ENCODE peak calls at places on chromosomes 16 and 17, in eight cellular contexts. One of them, this sample, is unnamed.

GRCh38 chr17:42233994-42234393 is 39.7 kb upstream of the GHDC start:
- DNase-seq in non-pigmented ciliary epithelial cell: no peak
- DNase-seq in central memory CD8-positive, alpha-beta T cell: no peak
- DNase-seq in activated naive CD8-positive, alpha-beta T cell treated with anti-CD3 and anti-CD28 coated beads for 36 hours: no peak
- DNase-seq in SW 1271: no peak
- DNase-seq in NCI-H460: no peak
- DNase-seq in AG09309: no peak
- DNase-seq in chondrocyte: no peak
- DNase-seq in this sample: no peak

GRCh38 chr16:47507701-47508100 is 46.6 kb downstream of the PHKB start:
- DNase-seq in non-pigmented ciliary epithelial cell: no peak
- DNase-seq in central memory CD8-positive, alpha-beta T cell: no peak
- DNase-seq in activated naive CD8-positive, alpha-beta T cell treated with anti-CD3 and anti-CD28 coated beads for 36 hours: no peak
- DNase-seq in SW 1271: no peak
- DNase-seq in NCI-H460: no peak
- DNase-seq in AG09309: no peak
- DNase-seq in chondrocyte: no peak
- DNase-seq in this sample: no peak

GRCh38 chr17:1703063-1703462 is 7.1 kb downstream of the TLCD2 start:
- DNase-seq in non-pigmented ciliary epithelial cell: no peak
- DNase-seq in central memory CD8-positive, alpha-beta T cell: no peak
- DNase-seq in activated naive CD8-positive, alpha-beta T cell treated with anti-CD3 and anti-CD28 coated beads for 36 hours: no peak
- DNase-seq in SW 1271: no peak
- DNase-seq in NCI-H460: no peak
- DNase-seq in AG09309: no peak
- DNase-seq in chondrocyte: no peak
- DNase-seq in this sample: no peak

GRCh38 chr17:44438634-44439033 is 49.2 kb upstream of the ITGA2B start:
- DNase-seq in non-pigmented ciliary epithelial cell: no peak
- DNase-seq in central memory CD8-positive, alpha-beta T cell: no peak
- DNase-seq in activated naive CD8-positive, alpha-beta T cell treated with anti-CD3 and anti-CD28 coated beads for 36 hours: no peak
- DNase-seq in SW 1271: no peak
- DNase-seq in NCI-H460: no peak
- DNase-seq in AG09309: no peak
- DNase-seq in chondrocyte: no peak
- DNase-seq in this sample: peak

GRCh38 chr16:77063617-77064016 is 127.4 kb upstream of the MON1B start:
- DNase-seq in non-pigmented ciliary epithelial cell: no peak
- DNase-seq in central memory CD8-positive, alpha-beta T cell: no peak
- DNase-seq in activated naive CD8-positive, alpha-beta T cell treated with anti-CD3 and anti-CD28 coated beads for 36 hours: no peak
- DNase-seq in SW 1271: no peak
- DNase-seq in NCI-H460: no peak
- DNase-seq in AG09309: no peak
- DNase-seq in chondrocyte: no peak
- DNase-seq in this sample: no peak

GRCh38 chr17:83065660-83066542 is 13.5 kb upstream of the METRNL start:
- DNase-seq in non-pigmented ciliary epithelial cell: no peak
- DNase-seq in central memory CD8-positive, alpha-beta T cell: no peak
- DNase-seq in activated naive CD8-positive, alpha-beta T cell treated with anti-CD3 and anti-CD28 coated beads for 36 hours: no peak
- DNase-seq in SW 1271: no peak
- DNase-seq in NCI-H460: no peak
- DNase-seq in AG09309: no peak
- DNase-seq in chondrocyte: peak
- DNase-seq in this sample: no peak

GRCh38 chr17:6669479-6670212 is 18.1 kb downstream of the C17orf100 start:
- DNase-seq in non-pigmented ciliary epithelial cell: no peak
- DNase-seq in central memory CD8-positive, alpha-beta T cell: no peak
- DNase-seq in activated naive CD8-positive, alpha-beta T cell treated with anti-CD3 and anti-CD28 coated beads for 36 hours: no peak
- DNase-seq in SW 1271: no peak
- DNase-seq in NCI-H460: no peak
- DNase-seq in AG09309: no peak
- DNase-seq in chondrocyte: no peak
- DNase-seq in this sample: no peak

GRCh38 chr17:37828313-37829124 is 83.7 kb upstream of the HNF1B start:
- DNase-seq in non-pigmented ciliary epithelial cell: no peak
- DNase-seq in central memory CD8-positive, alpha-beta T cell: no peak
- DNase-seq in activated naive CD8-positive, alpha-beta T cell treated with anti-CD3 and anti-CD28 coated beads for 36 hours: no peak
- DNase-seq in SW 1271: no peak
- DNase-seq in NCI-H460: peak
- DNase-seq in AG09309: no peak
- DNase-seq in chondrocyte: no peak
- DNase-seq in this sample: no peak

GRCh38 chr16:66521951-66522771 is 27.8 kb downstream of the TK2 start:
- DNase-seq in non-pigmented ciliary epithelial cell: peak
- DNase-seq in central memory CD8-positive, alpha-beta T cell: peak
- DNase-seq in activated naive CD8-positive, alpha-beta T cell treated with anti-CD3 and anti-CD28 coated beads for 36 hours: peak
- DNase-seq in SW 1271: peak
- DNase-seq in NCI-H460: no peak
- DNase-seq in AG09309: no peak
- DNase-seq in chondrocyte: no peak
- DNase-seq in this sample: peak

GRCh38 chr17:37276475-37276874 is 99.3 kb upstream of the C17orf78 start:
- DNase-seq in non-pigmented ciliary epithelial cell: no peak
- DNase-seq in central memory CD8-positive, alpha-beta T cell: no peak
- DNase-seq in activated naive CD8-positive, alpha-beta T cell treated with anti-CD3 and anti-CD28 coated beads for 36 hours: no peak
- DNase-seq in SW 1271: no peak
- DNase-seq in NCI-H460: peak
- DNase-seq in AG09309: no peak
- DNase-seq in chondrocyte: no peak
- DNase-seq in this sample: no peak

GRCh38 chr16:12321363-12321762 is 344.8 kb downstream of the SNX29 start:
- DNase-seq in non-pigmented ciliary epithelial cell: no peak
- DNase-seq in central memory CD8-positive, alpha-beta T cell: no peak
- DNase-seq in activated naive CD8-positive, alpha-beta T cell treated with anti-CD3 and anti-CD28 coated beads for 36 hours: no peak
- DNase-seq in SW 1271: no peak
- DNase-seq in NCI-H460: no peak
- DNase-seq in AG09309: no peak
- DNase-seq in chondrocyte: no peak
- DNase-seq in this sample: no peak

GRCh38 chr17:27526603-27527002 is 70.4 kb downstream of the KSR1 start:
- DNase-seq in non-pigmented ciliary epithelial cell: no peak
- DNase-seq in central memory CD8-positive, alpha-beta T cell: no peak
- DNase-seq in activated naive CD8-positive, alpha-beta T cell treated with anti-CD3 and anti-CD28 coated beads for 36 hours: peak
- DNase-seq in SW 1271: no peak
- DNase-seq in NCI-H460: no peak
- DNase-seq in AG09309: no peak
- DNase-seq in chondrocyte: no peak
- DNase-seq in this sample: peak

GRCh38 chr17:58273453-58274104 is 7.2 kb downstream of the MPO start:
- DNase-seq in non-pigmented ciliary epithelial cell: no peak
- DNase-seq in central memory CD8-positive, alpha-beta T cell: no peak
- DNase-seq in activated naive CD8-positive, alpha-beta T cell treated with anti-CD3 and anti-CD28 coated beads for 36 hours: no peak
- DNase-seq in SW 1271: no peak
- DNase-seq in NCI-H460: no peak
- DNase-seq in AG09309: no peak
- DNase-seq in chondrocyte: peak
- DNase-seq in this sample: no peak

GRCh38 chr17:12673788-12674187 is 8.1 kb downstream of the MYOCD start:
- DNase-seq in non-pigmented ciliary epithelial cell: no peak
- DNase-seq in central memory CD8-positive, alpha-beta T cell: no peak
- DNase-seq in activated naive CD8-positive, alpha-beta T cell treated with anti-CD3 and anti-CD28 coated beads for 36 hours: no peak
- DNase-seq in SW 1271: no peak
- DNase-seq in NCI-H460: no peak
- DNase-seq in AG09309: peak
- DNase-seq in chondrocyte: no peak
- DNase-seq in this sample: no peak

GRCh38 chr17:8038954-8039610 is at the start of gene ALOX15B:
- DNase-seq in non-pigmented ciliary epithelial cell: no peak
- DNase-seq in central memory CD8-positive, alpha-beta T cell: no peak
- DNase-seq in activated naive CD8-positive, alpha-beta T cell treated with anti-CD3 and anti-CD28 coated beads for 36 hours: no peak
- DNase-seq in SW 1271: no peak
- DNase-seq in NCI-H460: no peak
- DNase-seq in AG09309: no peak
- DNase-seq in chondrocyte: peak
- DNase-seq in this sample: no peak

This sample was measured in GM06990.